ENCODE peak calls at places on chromosomes 5 and 9, in nine cellular contexts. O is adrenal gland; X is WTC11; E is kidney tubule cell; K is activated effector memory CD4-positive, alpha-beta T cell treated with anti-CD3 and anti-CD28 coated beads, Interleukin-2, amount 50 U/mL, for 16 hours; Z is stimulated activated CD4-positive, alpha-beta T cell treated with anti-CD3 and anti-CD28 coated beads, TNF-alpha, amount 100 ng/mL, for 1 hour; B is lung microvascular endothelial cell; C is brain microvascular endothelial cell; A is progenitor cell of endocrine pancreas. M is an unnamed sample.

GRCh38 chr5:82676663-82677062 is 398.5 kb upstream of the RPS23 start:
- DNase-seq in O (no peak), X (no peak), E (no peak), K (no peak), Z (no peak), B (no peak), C (no peak), A (no peak), M (no peak)

GRCh38 chr5:164326219-164326618 is 820.8 kb downstream of the MAT2B start:
- DNase-seq in O (no peak), X (no peak), E (no peak), K (no peak), Z (no peak), B (no peak), C (no peak), A (no peak), M (no peak)

GRCh38 chr5:34030058-34030457 is 13.0 kb downstream of the C1QTNF3 start:
- DNase-seq in O (no peak), X (no peak), E (peak; percentile 16), K (no peak), Z (no peak), B (no peak), C (no peak), A (no peak), M (no peak)

GRCh38 chr9:17140418-17140817 is 5.6 kb downstream of the CNTLN start:
- DNase-seq in O (no peak), X (no peak), E (no peak), K (no peak), Z (no peak), B (no peak), C (no peak), A (no peak), M (no peak)

GRCh38 chr5:152072076-152072475 is 147.4 kb upstream of the GLRA1 start:
- DNase-seq in O (peak; percentile 2), X (no peak), E (no peak), K (no peak), Z (no peak), B (no peak), C (peak; percentile 58), A (no peak), M (no peak)

GRCh38 chr5:54586336-54586735 is 68.8 kb downstream of the SNX18 start:
- DNase-seq in O (no peak), X (no peak), E (no peak), K (no peak), Z (no peak), B (no peak), C (no peak), A (no peak), M (no peak)

GRCh38 chr5:72842816-72843215 is 26.4 kb downstream of the TNPO1 start:
- DNase-seq in O (no peak), X (no peak), E (peak; percentile 86), K (no peak), Z (no peak), B (peak; percentile 92), C (peak; percentile 62), A (no peak), M (no peak)

GRCh38 chr5:2109566-2109965 is 226.8 kb upstream of the IRX4 start:
- DNase-seq in O (no peak), X (no peak), E (no peak), K (no peak), Z (no peak), B (no peak), C (no peak), A (no peak), M (no peak)

GRCh38 chr5:145787996-145788395 is 47.1 kb downstream of the PRELID2 start:
- DNase-seq in O (no peak), X (no peak), E (no peak), K (no peak), Z (no peak), B (no peak), C (no peak), A (no peak), M (no peak)

M was measured in BE2C.